ENCODE peak calls at places on chromosomes 3 and 15, in nine cellular contexts. E is cardiac muscle cell, W is A549, I is lower lobe of right lung, J is pancreas, T is OCI-LY7, G is tibial artery, V is left lung, R is neural progenitor cell. M is an unnamed sample.
A peak's percentile ranks its signal among the peaks of the same experiment; 100 is the strongest.

GRCh38 chr3:31449318-31449717 is 83.4 kb upstream of the STT3B start:
- DNase-seq in J (no peak), R (no peak), G (no peak), T (no peak), W (no peak), E (no peak), I (no peak), V (no peak), M (no peak)

GRCh38 chr15:70133781-70134180 is 36.1 kb upstream of the TLE3 start:
- DNase-seq in W (no peak), V (no peak), I (no peak), R (no peak), J (no peak), T (no peak), G (no peak), E (no peak), M (no peak)

GRCh38 chr3:111768571-111769100 is 90.4 kb upstream of the PHLDB2 start:
- DNase-seq in T (no peak), I (no peak), E (peak; percentile 94), G (no peak), R (no peak), J (no peak), V (no peak), W (peak; percentile 81), M (no peak)

GRCh38 chr3:42871592-42872196 is 4.0 kb downstream of the CYP8B1 start:
- DNase-seq in E (peak; percentile 46), T (no peak), V (no peak), I (no peak), W (no peak), G (no peak), R (no peak), J (no peak), M (no peak)

GRCh38 chr15:62582580-62582979 is 417.5 kb upstream of the C2CD4B start:
- DNase-seq in G (no peak), J (no peak), V (no peak), E (no peak), I (no peak), W (no peak), T (no peak), R (no peak), M (no peak)

GRCh38 chr3:152385761-152386160 is 117.0 kb downstream of the MBNL1 start:
- DNase-seq in T (no peak), I (no peak), E (peak; percentile 29), G (no peak), J (no peak), W (peak; percentile 81), R (no peak), V (no peak), M (no peak)

GRCh38 chr3:5505163-5505562 is 317.7 kb downstream of the EDEM1 start:
- DNase-seq in G (no peak), T (no peak), I (no peak), E (no peak), J (no peak), R (no peak), V (no peak), W (no peak), M (no peak)

GRCh38 chr3:56997675-56998074 is 62.8 kb upstream of the SPATA12 start:
- DNase-seq in W (no peak), E (peak; percentile 64), G (no peak), T (no peak), V (no peak), I (no peak), R (no peak), J (no peak), M (no peak)

GRCh38 chr15:40562691-40563090 is 2.2 kb downstream of the CCDC32 start:
- DNase-seq in I (no peak), R (no peak), T (no peak), E (no peak), V (no peak), G (no peak), J (no peak), W (no peak), M (no peak)

GRCh38 chr15:47119349-47119748 is 598.0 kb upstream of the SEMA6D start:
- DNase-seq in I (no peak), E (no peak), R (no peak), J (no peak), V (no peak), W (no peak), G (no peak), T (no peak), M (no peak)

GRCh38 chr3:150238043-150238802 is 169.9 kb upstream of the TSC22D2 start:
- DNase-seq in V (no peak), E (peak; percentile 52), R (no peak), T (no peak), J (no peak), G (no peak), I (no peak), W (no peak), M (no peak)

GRCh38 chr3:47008258-47008671 is 28.8 kb downstream of the NBEAL2 start:
- DNase-seq in I (no peak), G (no peak), E (no peak), J (no peak), V (peak; percentile 45), W (no peak), R (no peak), T (no peak), M (no peak)

GRCh38 chr3:143081844-143082778 is 37.5 kb upstream of the CHST2 start:
- DNase-seq in E (no peak), V (no peak), I (no peak), J (no peak), R (no peak), T (peak; percentile 37), G (no peak), W (no peak), M (no peak)

GRCh38 chr3:154095832-154096421 is 25.3 kb upstream of the ARHGEF26 start:
- DNase-seq in E (peak; percentile 62), I (no peak), T (no peak), R (no peak), J (no peak), G (no peak), V (no peak), W (peak; percentile 42), M (no peak)
- TF ChIP-seq CTCF in E (peak; percentile 56), I (peak; percentile 40), T (peak; percentile 71), R (peak; percentile 50), J (peak; percentile 27), G (peak; percentile 25), V (peak; percentile 19), W (peak; percentile 74), M (peak; percentile 35)

GRCh38 chr3:193559100-193559499 is 4.4 kb upstream of the ATP13A4 start:
- DNase-seq in E (no peak), J (no peak), T (no peak), R (no peak), W (no peak), V (no peak), G (no peak), I (no peak), M (no peak)

GRCh38 chr3:193556841-193557240 is 2.1 kb upstream of the ATP13A4 start:
- DNase-seq in W (no peak), I (no peak), J (no peak), R (no peak), G (no peak), E (no peak), V (no peak), T (no peak), M (no peak)

GRCh38 chr3:193563429-193563828 is 8.7 kb upstream of the ATP13A4 start:
- DNase-seq in R (no peak), V (no peak), G (no peak), I (peak; percentile 60), J (no peak), T (no peak), W (no peak), E (peak; percentile 2), M (no peak)

GRCh38 chr3:193560870-193561269 is 6.2 kb upstream of the ATP13A4 start:
- DNase-seq in T (no peak), J (no peak), W (no peak), R (no peak), G (no peak), E (no peak), I (no peak), V (no peak), M (no peak)

GRCh38 chr3:193560091-193560490 is 5.4 kb upstream of the ATP13A4 start:
- DNase-seq in J (no peak), T (no peak), W (no peak), V (no peak), I (no peak), G (no peak), R (no peak), E (no peak), M (no peak)
- H3K4me1 ChIP-seq in J (no peaks in the 10 kb centered on the region), T (no peaks in the 10 kb centered on the region), W (no peaks in the 10 kb centered on the region), V (no peaks in the 10 kb centered on the region), I (no peaks in the 10 kb centered on the region), G (no peaks in the 10 kb centered on the region), R (peaks cover 2% of the 10 kb centered on the region), E (no peaks in the 10 kb centered on the region), M (no peaks in the 10 kb centered on the region)

GRCh38 chr3:157079677-157080369 is 80.1 kb downstream of the CCNL1 start:
- DNase-seq in E (peak; percentile 54), I (no peak), J (no peak), R (peak; percentile 65), W (no peak), V (no peak), T (no peak), G (no peak), M (no peak)

GRCh38 chr3:157074490-157074889 is 85.5 kb downstream of the CCNL1 start:
- DNase-seq in V (no peak), T (no peak), E (no peak), W (no peak), J (no peak), G (no peak), R (no peak), I (no peak), M (no peak)

GRCh38 chr3:157075693-157076420 is 84.1 kb downstream of the CCNL1 start:
- DNase-seq in R (no peak), G (no peak), V (no peak), I (no peak), J (no peak), W (no peak), T (no peak), E (no peak), M (no peak)

GRCh38 chr3:157078131-157078835 is 81.7 kb downstream of the CCNL1 start:
- DNase-seq in T (no peak), W (no peak), R (no peak), I (no peak), E (no peak), G (no peak), V (no peak), J (no peak), M (no peak)

DNA sequence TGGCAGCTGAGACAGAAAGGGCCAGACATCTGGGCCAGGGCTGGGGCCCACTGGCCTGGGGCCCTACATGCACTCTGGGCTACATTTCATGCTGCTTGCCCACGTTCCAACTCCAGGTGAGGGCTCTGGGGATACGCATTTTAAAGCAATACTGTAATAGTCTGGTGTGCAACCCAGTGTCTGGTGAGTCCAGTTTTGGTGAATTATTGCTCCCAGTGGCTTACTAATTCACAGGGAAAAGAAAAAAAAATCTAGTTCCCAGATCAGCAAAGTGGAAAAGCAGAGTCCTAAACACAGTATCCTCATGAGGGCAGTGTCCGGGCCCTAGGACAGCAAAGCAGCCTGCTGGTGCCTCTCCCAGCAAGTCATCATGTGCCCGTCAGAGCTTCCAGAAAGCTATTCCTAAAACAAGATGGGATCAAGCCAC is 82.4 kb downstream of the CCNL1 start:
- DNase-seq in G (peak; percentile 62), T (no peak), E (no peak), R (no peak), I (no peak), W (peak; percentile 19), V (no peak), J (no peak), M (no peak)
- TF ChIP-seq CTCF in G (no peak), T (no peak), E (no peak), R (no peak), I (no peak), W (no peak), V (no peak), J (no peak), M (peak; percentile 3)

GRCh38 chr3:129276385-129276784 is 2.3 kb upstream of the HMCES start:
- DNase-seq in J (no peak), R (no peak), V (no peak), G (no peak), W (no peak), T (peak; percentile 99), I (no peak), E (no peak), M (no peak)
- H3K4me1 ChIP-seq in J (peaks cover 8% of the 10 kb centered on the region), R (peaks cover 7% of the 10 kb centered on the region), V (peaks cover 10% of the 10 kb centered on the region), G (peaks cover 22% of the 10 kb centered on the region), W (peaks cover 16% of the 10 kb centered on the region), T (peaks cover 61% of the 10 kb centered on the region), I (peaks cover 29% of the 10 kb centered on the region), E (peaks cover 7% of the 10 kb centered on the region), M (no peaks in the 10 kb centered on the region)